ENCODE peak calls at places on chromosomes 7 and 10, in six cellular contexts. X is left ventricle myocardium inferior, G is endodermal cell, D is esophagus squamous epithelium, E is OCI-LY7, A is suprapubic skin. K is an unnamed sample.

GRCh38 chr7:65924193-65924592 is 51.3 kb downstream of the VKORC1L1 start:
- DNase-seq in X (no peak), G (no peak), D (no peak), E (no peak), A (no peak), K (no peak)

GRCh38 chr7:3105856-3106255 is 62.2 kb upstream of the CARD11 start:
- DNase-seq in X (no peak), G (no peak), D (no peak), E (no peak), A (no peak), K (no peak)

GRCh38 chr7:128954830-128955797 is 17.4 kb downstream of the IRF5 start:
- DNase-seq in X (no peak), G (peak), D (no peak), E (peak), A (no peak), K (no peak)

GRCh38 chr7:93843260-93843659 is 47.3 kb downstream of the TFPI2 start:
- DNase-seq in X (no peak), G (no peak), D (no peak), E (no peak), A (no peak), K (no peak)

GRCh38 chr7:91249506-91250233 is 14.6 kb upstream of the FZD1 start:
- DNase-seq in X (no peak), G (no peak), D (no peak), E (no peak), A (no peak), K (peak)

GRCh38 chr10:132040046-132040445 is 25.7 kb upstream of the JAKMIP3 start:
- DNase-seq in X (no peak), G (no peak), D (no peak), E (no peak), A (no peak), K (no peak)

GRCh38 chr10:99393036-99393435 is 37.4 kb downstream of the GOT1 start:
- DNase-seq in X (no peak), G (peak), D (no peak), E (no peak), A (no peak), K (peak)

GRCh38 chr7:129801882-129802281 is 150.9 kb downstream of the UBE2H start:
- DNase-seq in X (no peak), G (peak), D (no peak), E (no peak), A (no peak), K (no peak)

GRCh38 chr7:75762350-75762917 is 9.6 kb downstream of the CCL26 start:
- DNase-seq in X (no peak), G (no peak), D (no peak), E (peak), A (no peak), K (peak)

GRCh38 chr10:129929343-129930297 is 34.5 kb downstream of the EBF3 start:
- DNase-seq in X (peak), G (peak), D (no peak), E (no peak), A (peak), K (no peak)

DNA sequence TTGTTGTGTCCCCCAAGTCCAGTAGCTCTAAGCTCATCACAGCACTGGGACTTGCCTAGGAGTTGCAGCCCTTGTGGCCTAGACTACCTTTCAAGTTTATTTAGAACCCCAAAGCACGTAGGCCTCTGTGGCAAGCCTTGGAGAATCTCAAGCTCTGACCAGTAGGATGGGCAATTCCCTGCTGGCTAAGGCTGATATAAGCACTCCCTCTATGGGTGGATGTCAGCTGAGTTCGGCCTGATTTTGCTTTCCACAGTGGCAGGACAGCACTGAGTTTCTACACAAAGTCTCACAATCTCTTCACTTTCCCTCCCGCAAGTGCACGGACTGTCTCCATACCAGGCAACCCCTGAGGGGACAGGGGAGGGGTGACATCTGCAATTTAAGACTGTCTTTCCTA is 886.4 kb upstream of the LRRN3 start:
- DNase-seq in X (no peak), G (peak), D (no peak), E (no peak), A (no peak), K (no peak)
- H3K27ac ChIP-seq in X (no peak), G (no peak), D (no peak), E (no peak), A (no peak), K (no peak)

GRCh38 chr10:96642973-96643372 is 56.2 kb upstream of the TM9SF3 start:
- DNase-seq in X (peak), G (peak), D (peak), E (peak), A (no peak), K (no peak)
- TF ChIP-seq CTCF in X (peak), G (peak), D (peak), E (peak), A (no peak), K (no peak)

GRCh38 chr7:142788303-142789286 is 17.8 kb downstream of the PRSS2 start:
- DNase-seq in X (no peak), G (no peak), D (no peak), E (no peak), A (no peak), K (no peak)
- H3K27ac ChIP-seq in X (no peak), G (no peak), D (no peak), E (no peak), A (no peak), K (no peak)

GRCh38 chr7:26500749-26501352 is 209.2 kb downstream of the SNX10 start:
- DNase-seq in X (no peak), G (no peak), D (no peak), E (peak), A (no peak), K (peak)
- TF ChIP-seq CTCF in X (peak), G (peak), D (no peak), E (peak), A (no peak), K (peak)

K was measured in RWPE1.